ENCODE peak calls at places on chromosomes 7 and 10, in nine cellular contexts. I, E, T, P, B, D, V, X and U are unnamed samples.

GRCh38 chr10:32981760-32982159 is 23.7 kb upstream of the ITGB1 start:
- DNase-seq in I (no peak), E (peak; percentile 50), T (no peak), P (no peak), B (no peak), D (no peak), V (no peak), X (no peak), U (no peak)

GRCh38 chr7:41656357-41656756 is 46.5 kb downstream of the INHBA start:
- DNase-seq in I (no peak), E (no peak), T (no peak), P (no peak), B (no peak), D (no peak), V (no peak), X (no peak), U (no peak)

GRCh38 chr7:114620208-114620607 is 205.6 kb downstream of the FOXP2 start:
- DNase-seq in I (no peak), E (no peak), T (no peak), P (no peak), B (no peak), D (no peak), V (no peak), X (no peak), U (no peak)

GRCh38 chr10:113058175-113058961 is 108.3 kb downstream of the TCF7L2 start:
- DNase-seq in I (no peak), E (no peak), T (peak; percentile 55), P (no peak), B (no peak), D (peak; percentile 67), V (no peak), X (no peak), U (no peak)

GRCh38 chr10:25455980-25456567 is 281.3 kb downstream of the GPR158 start:
- DNase-seq in I (peak; percentile 14), E (no peak), T (no peak), P (no peak), B (no peak), D (no peak), V (no peak), X (no peak), U (no peak)

GRCh38 chr10:50362547-50363125 is 111.3 kb upstream of the ASAH2 start:
- DNase-seq in I (no peak), E (no peak), T (no peak), P (no peak), B (peak; percentile 22), D (no peak), V (no peak), X (no peak), U (no peak)

GRCh38 chr7:44288811-44289340 is 36.5 kb downstream of the CAMK2B start:
- DNase-seq in I (no peak), E (peak; percentile 22), T (no peak), P (no peak), B (no peak), D (no peak), V (no peak), X (no peak), U (no peak)

GRCh38 chr7:6250364-6250833 is 22.0 kb downstream of the CYTH3 start:
- DNase-seq in I (no peak), E (no peak), T (no peak), P (no peak), B (no peak), D (no peak), V (no peak), X (no peak), U (no peak)

GRCh38 chr10:122124342-122124741 is 135.4 kb downstream of the TACC2 start:
- DNase-seq in I (no peak), E (no peak), T (no peak), P (no peak), B (no peak), D (no peak), V (no peak), X (no peak), U (no peak)

GRCh38 chr7:33420311-33420710 is 290.9 kb downstream of the BBS9 start:
- DNase-seq in I (no peak), E (no peak), T (no peak), P (no peak), B (no peak), D (no peak), V (no peak), X (no peak), U (no peak)

GRCh38 chr10:86815035-86815617 is 58.7 kb downstream of the BMPR1A start:
- DNase-seq in I (no peak), E (no peak), T (no peak), P (no peak), B (no peak), D (no peak), V (no peak), X (no peak), U (no peak)

GRCh38 chr10:73937333-73938020 is 26.5 kb downstream of the PLAU start:
- DNase-seq in I (peak; percentile 8), E (no peak), T (no peak), P (no peak), B (no peak), D (no peak), V (no peak), X (no peak), U (no peak)

GRCh38 chr7:135317676-135318326 is 84.2 kb downstream of the STRA8 start:
- DNase-seq in I (no peak), E (no peak), T (peak; percentile 20), P (no peak), B (no peak), D (peak; percentile 24), V (no peak), X (no peak), U (no peak)

DNA sequence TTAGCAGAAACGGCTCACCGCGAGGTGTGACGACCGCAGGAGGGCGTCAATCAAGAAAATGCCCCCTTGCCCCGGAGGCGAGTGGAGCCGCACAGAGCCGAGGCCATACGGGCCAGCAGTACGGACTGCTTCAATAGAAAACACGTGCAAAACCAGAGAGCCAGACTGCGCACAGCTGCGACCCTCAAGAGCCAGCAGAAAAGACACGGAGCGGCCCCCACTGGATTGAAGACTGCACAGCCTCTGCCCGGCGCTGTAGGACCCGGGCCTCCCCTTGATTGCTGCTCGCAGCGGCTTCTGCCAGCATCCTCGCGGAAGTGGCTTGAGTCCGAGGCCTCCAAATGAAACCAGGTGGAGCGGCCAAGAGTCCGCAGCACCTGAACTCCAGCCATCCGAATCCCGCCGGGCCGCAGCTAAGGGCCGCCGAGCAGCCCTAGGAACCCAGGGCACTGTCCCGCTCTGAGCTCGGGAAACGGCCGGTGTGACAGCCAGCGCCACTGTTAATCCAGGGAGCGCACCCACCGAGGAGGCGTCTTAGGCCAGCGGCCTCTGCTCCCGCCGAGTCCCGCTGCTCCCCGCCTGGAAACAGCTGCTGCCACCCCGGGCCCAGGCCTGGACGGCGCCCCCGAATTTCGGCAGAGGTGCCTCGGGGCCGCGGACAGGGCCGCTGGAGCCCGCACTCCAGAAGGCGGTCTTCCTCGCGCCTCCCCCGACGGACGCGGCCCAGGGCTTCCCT is 660 bp upstream of the HHEX start:
- DNase-seq in I (no peak), E (peak; percentile 43), T (peak; percentile 70), P (no peak), B (no peak), D (peak; percentile 55), V (no peak), X (no peak), U (no peak)
- TF ChIP-seq POLR2AphosphoS5 in I (no peak), E (no peak), T (no peak), P (no peak), B (no peak), D (peak; percentile 29), V (peak; percentile 6), X (no peak), U (no peak)

DNA sequence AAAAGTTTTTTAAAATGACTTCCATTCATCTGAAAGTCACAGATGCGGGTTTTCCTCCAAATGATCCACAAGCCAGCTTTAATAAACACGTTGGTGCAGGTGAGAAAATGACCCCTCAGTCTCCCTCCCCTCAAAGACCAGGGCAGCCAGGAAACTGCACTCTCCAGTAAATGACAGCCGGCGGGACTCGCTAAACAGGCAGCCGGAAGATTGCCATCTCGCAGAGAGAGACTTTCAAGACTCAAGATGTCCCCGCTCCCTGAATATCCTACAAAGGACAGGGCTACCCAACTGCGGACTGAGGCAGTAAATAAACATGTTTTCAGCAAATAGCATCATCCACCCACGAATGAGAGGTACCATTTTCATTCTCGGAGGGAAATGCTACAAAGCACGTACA is 116.8 kb downstream of the DIP2C start:
- DNase-seq in I (no peak), E (no peak), T (no peak), P (no peak), B (no peak), D (no peak), V (no peak), X (no peak), U (no peak)
- TF ChIP-seq POLR2AphosphoS5 in I (no peak), E (no peak), T (no peak), P (no peak), B (no peak), D (no peak), V (no peak), X (no peak), U (no peak)

GRCh38 chr10:119029613-119030420 is at the start of gene NANOS1:
- DNase-seq in I (peak; percentile 35), E (no peak), T (peak; percentile 58), P (no peak), B (no peak), D (no peak), V (no peak), X (no peak), U (peak; percentile 83)

GRCh38 chr10:119028900-119029612 is 458 bp upstream of the NANOS1 start:
- DNase-seq in I (peak; percentile 96), E (peak; percentile 89), T (peak; percentile 94), P (peak; percentile 93), B (peak; percentile 95), D (peak; percentile 84), V (no peak), X (peak; percentile 85), U (peak; percentile 95)

GRCh38 chr10:119031496-119032059 is 2.1 kb downstream of the NANOS1 start:
- DNase-seq in I (no peak), E (no peak), T (peak; percentile 7), P (no peak), B (no peak), D (no peak), V (no peak), X (no peak), U (peak; percentile 83)

GRCh38 chr10:119026301-119027110 is 3.0 kb upstream of the NANOS1 start:
- DNase-seq in I (no peak), E (no peak), T (no peak), P (no peak), B (no peak), D (no peak), V (no peak), X (no peak), U (peak; percentile 92)

GRCh38 chr10:119030421-119031250 is 1.1 kb downstream of the NANOS1 start:
- DNase-seq in I (peak; percentile 46), E (peak; percentile 53), T (peak; percentile 79), P (peak; percentile 57), B (peak; percentile 61), D (peak; percentile 52), V (no peak), X (peak; percentile 64), U (peak; percentile 91)
- TF ChIP-seq POLR2AphosphoS5 in I (peak; percentile 39), E (no peak), T (peak; percentile 51), P (peak; percentile 38), B (peak; percentile 47), D (no peak), V (peak; percentile 89), X (no peak), U (no peak)

DNA sequence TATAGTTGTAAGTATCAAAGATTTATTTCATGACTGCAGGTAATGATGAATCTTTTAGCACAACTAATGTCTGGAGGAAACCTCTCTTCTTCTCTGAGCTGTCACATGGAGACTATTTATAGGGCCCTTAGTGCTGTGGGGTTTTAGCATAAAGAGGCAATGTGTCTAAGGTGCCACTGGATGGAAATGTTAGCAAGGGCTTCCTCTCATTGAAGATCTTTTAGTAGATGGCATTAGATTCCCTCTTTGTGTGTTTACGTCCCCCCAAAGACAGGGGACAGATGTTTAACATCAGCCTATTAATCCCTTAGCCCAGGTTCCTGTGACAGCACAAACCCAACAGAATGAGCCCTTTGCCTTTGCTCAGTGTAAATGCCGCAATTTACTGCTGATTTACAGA is 208.6 kb downstream of the SKAP2 start:
- DNase-seq in I (no peak), E (no peak), T (no peak), P (no peak), B (no peak), D (no peak), V (no peak), X (no peak), U (no peak)
- TF ChIP-seq POLR2AphosphoS5 in I (no peak), E (no peak), T (no peak), P (no peak), B (no peak), D (no peak), V (no peak), X (no peak), U (no peak)